ENCODE peak calls at places on chromosomes 2 and 18, in ten cellular contexts. One of them, this sample, is unnamed.

GRCh38 chr2:168915433-168916328 is 14.6 kb downstream of the G6PC2 start:
- DNase-seq in LNCaP clone FGC: no peak
- DNase-seq in HCT116: no peak
- DNase-seq in astrocyte: no peak
- DNase-seq in dorsolateral prefrontal cortex: no peak
- DNase-seq in fibroblast of villous mesenchyme: no peak
- DNase-seq in HFF-Myc: no peak
- DNase-seq in transverse colon: no peak
- DNase-seq in tibial artery: no peak
- DNase-seq in Peyer's patch: no peak
- DNase-seq in this sample: no peak

GRCh38 chr2:54899576-54900200 is 150.6 kb downstream of the RTN4 start:
- DNase-seq in LNCaP clone FGC: peak; percentile 79
- DNase-seq in HCT116: peak; percentile 21
- DNase-seq in astrocyte: peak; percentile 33
- DNase-seq in dorsolateral prefrontal cortex: no peak
- DNase-seq in fibroblast of villous mesenchyme: peak; percentile 74
- DNase-seq in HFF-Myc: peak; percentile 47
- DNase-seq in transverse colon: no peak
- DNase-seq in tibial artery: no peak
- DNase-seq in Peyer's patch: no peak
- DNase-seq in this sample: peak; percentile 79

GRCh38 chr2:200308421-200309295 is 2.2 kb downstream of the SPATS2L start:
- DNase-seq in LNCaP clone FGC: no peak
- DNase-seq in HCT116: no peak
- DNase-seq in astrocyte: peak; percentile 41
- DNase-seq in dorsolateral prefrontal cortex: no peak
- DNase-seq in fibroblast of villous mesenchyme: peak; percentile 61
- DNase-seq in HFF-Myc: peak; percentile 20
- DNase-seq in transverse colon: no peak
- DNase-seq in tibial artery: no peak
- DNase-seq in Peyer's patch: no peak
- DNase-seq in this sample: peak; percentile 44

GRCh38 chr18:73283032-73283431 is 415.2 kb upstream of the NETO1 start:
- DNase-seq in LNCaP clone FGC: no peak
- DNase-seq in HCT116: no peak
- DNase-seq in astrocyte: peak; percentile 37
- DNase-seq in dorsolateral prefrontal cortex: no peak
- DNase-seq in fibroblast of villous mesenchyme: peak; percentile 40
- DNase-seq in HFF-Myc: peak; percentile 20
- DNase-seq in transverse colon: no peak
- DNase-seq in tibial artery: no peak
- DNase-seq in Peyer's patch: no peak
- DNase-seq in this sample: no peak

GRCh38 chr2:139409212-139409611 is 629.0 kb upstream of the NXPH2 start:
- DNase-seq in LNCaP clone FGC: no peak
- DNase-seq in HCT116: no peak
- DNase-seq in astrocyte: no peak
- DNase-seq in dorsolateral prefrontal cortex: no peak
- DNase-seq in fibroblast of villous mesenchyme: no peak
- DNase-seq in HFF-Myc: no peak
- DNase-seq in transverse colon: no peak
- DNase-seq in tibial artery: no peak
- DNase-seq in Peyer's patch: no peak
- DNase-seq in this sample: no peak

GRCh38 chr2:55052087-55053061 is 2.1 kb upstream of the RTN4 start:
- DNase-seq in LNCaP clone FGC: no peak
- DNase-seq in HCT116: no peak
- DNase-seq in astrocyte: peak; percentile 38
- DNase-seq in dorsolateral prefrontal cortex: no peak
- DNase-seq in fibroblast of villous mesenchyme: peak; percentile 60
- DNase-seq in HFF-Myc: no peak
- DNase-seq in transverse colon: no peak
- DNase-seq in tibial artery: no peak
- DNase-seq in Peyer's patch: no peak
- DNase-seq in this sample: no peak

GRCh38 chr2:234687718-234688475 is 191.0 kb upstream of the ARL4C start:
- DNase-seq in LNCaP clone FGC: no peak
- DNase-seq in HCT116: no peak
- DNase-seq in astrocyte: no peak
- DNase-seq in dorsolateral prefrontal cortex: no peak
- DNase-seq in fibroblast of villous mesenchyme: no peak
- DNase-seq in HFF-Myc: no peak
- DNase-seq in transverse colon: no peak
- DNase-seq in tibial artery: no peak
- DNase-seq in Peyer's patch: no peak
- DNase-seq in this sample: no peak

GRCh38 chr18:55266981-55267380 is 307.7 kb upstream of the CCDC68 start:
- DNase-seq in LNCaP clone FGC: no peak
- DNase-seq in HCT116: no peak
- DNase-seq in astrocyte: no peak
- DNase-seq in dorsolateral prefrontal cortex: no peak
- DNase-seq in fibroblast of villous mesenchyme: no peak
- DNase-seq in HFF-Myc: no peak
- DNase-seq in transverse colon: no peak
- DNase-seq in tibial artery: no peak
- DNase-seq in Peyer's patch: no peak
- DNase-seq in this sample: no peak

GRCh38 chr18:38718365-38718901 is 1152.8 kb upstream of the CELF4 start:
- DNase-seq in LNCaP clone FGC: no peak
- DNase-seq in HCT116: no peak
- DNase-seq in astrocyte: no peak
- DNase-seq in dorsolateral prefrontal cortex: no peak
- DNase-seq in fibroblast of villous mesenchyme: no peak
- DNase-seq in HFF-Myc: no peak
- DNase-seq in transverse colon: no peak
- DNase-seq in tibial artery: no peak
- DNase-seq in Peyer's patch: peak; percentile 45
- DNase-seq in this sample: no peak

GRCh38 chr18:10049721-10050120 is 135.9 kb downstream of the VAPA start:
- DNase-seq in LNCaP clone FGC: no peak
- DNase-seq in HCT116: no peak
- DNase-seq in astrocyte: no peak
- DNase-seq in dorsolateral prefrontal cortex: no peak
- DNase-seq in fibroblast of villous mesenchyme: peak; percentile 77
- DNase-seq in HFF-Myc: no peak
- DNase-seq in transverse colon: no peak
- DNase-seq in tibial artery: peak; percentile 60
- DNase-seq in Peyer's patch: no peak
- DNase-seq in this sample: peak; percentile 46

GRCh38 chr2:215843579-215843978 is 169.8 kb downstream of the MREG start:
- DNase-seq in LNCaP clone FGC: no peak
- DNase-seq in HCT116: peak; percentile 31
- DNase-seq in astrocyte: peak; percentile 94
- DNase-seq in dorsolateral prefrontal cortex: no peak
- DNase-seq in fibroblast of villous mesenchyme: peak; percentile 49
- DNase-seq in HFF-Myc: peak; percentile 62
- DNase-seq in transverse colon: no peak
- DNase-seq in tibial artery: peak; percentile 84
- DNase-seq in Peyer's patch: no peak
- DNase-seq in this sample: peak; percentile 74

GRCh38 chr2:215841175-215841816 is 172.1 kb downstream of the MREG start:
- DNase-seq in LNCaP clone FGC: peak; percentile 73
- DNase-seq in HCT116: no peak
- DNase-seq in astrocyte: no peak
- DNase-seq in dorsolateral prefrontal cortex: no peak
- DNase-seq in fibroblast of villous mesenchyme: peak; percentile 93
- DNase-seq in HFF-Myc: peak; percentile 39
- DNase-seq in transverse colon: peak; percentile 47
- DNase-seq in tibial artery: no peak
- DNase-seq in Peyer's patch: no peak
- DNase-seq in this sample: no peak

GRCh38 chr2:215839309-215839708 is 174.0 kb downstream of the MREG start:
- DNase-seq in LNCaP clone FGC: no peak
- DNase-seq in HCT116: no peak
- DNase-seq in astrocyte: no peak
- DNase-seq in dorsolateral prefrontal cortex: no peak
- DNase-seq in fibroblast of villous mesenchyme: no peak
- DNase-seq in HFF-Myc: no peak
- DNase-seq in transverse colon: no peak
- DNase-seq in tibial artery: no peak
- DNase-seq in Peyer's patch: no peak
- DNase-seq in this sample: no peak

GRCh38 chr2:215836881-215837280 is 176.5 kb downstream of the MREG start:
- DNase-seq in LNCaP clone FGC: no peak
- DNase-seq in HCT116: no peak
- DNase-seq in astrocyte: no peak
- DNase-seq in dorsolateral prefrontal cortex: no peak
- DNase-seq in fibroblast of villous mesenchyme: no peak
- DNase-seq in HFF-Myc: no peak
- DNase-seq in transverse colon: no peak
- DNase-seq in tibial artery: no peak
- DNase-seq in Peyer's patch: no peak
- DNase-seq in this sample: no peak

DNA sequence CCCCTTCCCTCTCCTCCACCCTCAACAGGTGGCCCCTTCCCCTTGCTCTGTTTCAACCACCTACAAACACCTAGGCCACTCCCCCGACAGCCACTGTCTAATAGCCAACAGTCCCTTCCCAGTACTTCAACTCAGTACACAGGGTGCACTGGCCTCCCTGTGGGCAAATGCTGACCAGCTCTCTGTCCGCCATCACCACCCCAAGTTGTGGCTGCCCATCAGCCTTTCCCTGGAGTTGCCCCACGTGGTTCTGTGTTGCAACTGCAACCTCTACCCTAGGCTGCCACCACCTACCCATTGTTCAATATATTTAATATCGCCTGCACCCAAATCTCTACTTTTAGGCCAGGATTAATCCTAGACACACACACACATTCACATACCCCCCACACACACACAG is 173.5 kb downstream of the MREG start:
- DNase-seq in LNCaP clone FGC: no peak
- DNase-seq in HCT116: no peak
- DNase-seq in astrocyte: no peak
- DNase-seq in dorsolateral prefrontal cortex: no peak
- DNase-seq in fibroblast of villous mesenchyme: no peak
- DNase-seq in HFF-Myc: no peak
- DNase-seq in transverse colon: no peak
- DNase-seq in tibial artery: no peak
- DNase-seq in Peyer's patch: no peak
- DNase-seq in this sample: no peak
- TF ChIP-seq CTCF in LNCaP clone FGC: no peak
- TF ChIP-seq CTCF in HCT116: peak; percentile 26
- TF ChIP-seq CTCF in astrocyte: no peak
- TF ChIP-seq CTCF in dorsolateral prefrontal cortex: no peak
- TF ChIP-seq CTCF in fibroblast of villous mesenchyme: no peak
- TF ChIP-seq CTCF in HFF-Myc: no peak
- TF ChIP-seq CTCF in transverse colon: no peak
- TF ChIP-seq CTCF in tibial artery: no peak
- TF ChIP-seq CTCF in Peyer's patch: no peak
- TF ChIP-seq CTCF in this sample: no peak

DNA sequence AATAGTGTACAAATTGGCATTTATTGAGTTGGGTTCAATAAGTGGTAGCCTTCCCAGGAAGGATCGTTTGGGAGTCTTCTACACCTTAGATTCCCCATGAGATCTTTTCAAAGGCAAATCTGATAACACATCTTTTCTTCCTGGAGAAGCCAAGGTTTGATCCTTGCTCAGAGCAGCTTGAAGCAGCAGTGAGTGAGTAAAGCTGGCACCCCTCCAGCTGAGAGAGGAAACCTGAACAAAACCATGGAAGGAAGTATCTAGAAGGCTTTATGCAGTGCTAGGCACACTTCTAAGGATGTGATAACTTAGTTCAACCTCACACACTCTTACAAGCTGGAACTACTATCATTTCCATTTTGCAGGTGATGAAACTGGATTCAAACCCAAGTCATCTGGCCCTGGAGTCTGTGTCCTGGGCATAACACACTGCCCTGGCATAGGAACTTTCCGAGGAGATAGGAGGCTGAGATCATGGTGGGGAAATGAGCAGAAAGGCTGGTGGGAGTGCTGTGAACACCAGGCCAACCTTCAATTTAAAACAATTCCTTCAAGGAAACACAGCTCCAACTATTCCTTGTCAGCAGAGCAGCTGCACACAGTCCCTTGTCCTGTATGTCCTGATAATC is 71.3 kb downstream of the CTAGE1 start:
- DNase-seq in LNCaP clone FGC: no peak
- DNase-seq in HCT116: no peak
- DNase-seq in astrocyte: peak; percentile 73
- DNase-seq in dorsolateral prefrontal cortex: no peak
- DNase-seq in fibroblast of villous mesenchyme: peak; percentile 58
- DNase-seq in HFF-Myc: no peak
- DNase-seq in transverse colon: peak; percentile 81
- DNase-seq in tibial artery: peak; percentile 82
- DNase-seq in Peyer's patch: no peak
- DNase-seq in this sample: peak; percentile 83
- H3K4me3 ChIP-seq in LNCaP clone FGC: no peak overlapping the region
- H3K4me3 ChIP-seq in HCT116: no peak overlapping the region
- H3K4me3 ChIP-seq in astrocyte: peak overlapping the region; percentile 24
- H3K4me3 ChIP-seq in dorsolateral prefrontal cortex: no peak overlapping the region
- H3K4me3 ChIP-seq in fibroblast of villous mesenchyme: no peak overlapping the region
- H3K4me3 ChIP-seq in HFF-Myc: no peak overlapping the region
- H3K4me3 ChIP-seq in transverse colon: no peak overlapping the region
- H3K4me3 ChIP-seq in tibial artery: peak overlapping the region; percentile 58
- H3K4me3 ChIP-seq in Peyer's patch: no peak overlapping the region
- H3K4me3 ChIP-seq in this sample: no peak overlapping the region

DNA sequence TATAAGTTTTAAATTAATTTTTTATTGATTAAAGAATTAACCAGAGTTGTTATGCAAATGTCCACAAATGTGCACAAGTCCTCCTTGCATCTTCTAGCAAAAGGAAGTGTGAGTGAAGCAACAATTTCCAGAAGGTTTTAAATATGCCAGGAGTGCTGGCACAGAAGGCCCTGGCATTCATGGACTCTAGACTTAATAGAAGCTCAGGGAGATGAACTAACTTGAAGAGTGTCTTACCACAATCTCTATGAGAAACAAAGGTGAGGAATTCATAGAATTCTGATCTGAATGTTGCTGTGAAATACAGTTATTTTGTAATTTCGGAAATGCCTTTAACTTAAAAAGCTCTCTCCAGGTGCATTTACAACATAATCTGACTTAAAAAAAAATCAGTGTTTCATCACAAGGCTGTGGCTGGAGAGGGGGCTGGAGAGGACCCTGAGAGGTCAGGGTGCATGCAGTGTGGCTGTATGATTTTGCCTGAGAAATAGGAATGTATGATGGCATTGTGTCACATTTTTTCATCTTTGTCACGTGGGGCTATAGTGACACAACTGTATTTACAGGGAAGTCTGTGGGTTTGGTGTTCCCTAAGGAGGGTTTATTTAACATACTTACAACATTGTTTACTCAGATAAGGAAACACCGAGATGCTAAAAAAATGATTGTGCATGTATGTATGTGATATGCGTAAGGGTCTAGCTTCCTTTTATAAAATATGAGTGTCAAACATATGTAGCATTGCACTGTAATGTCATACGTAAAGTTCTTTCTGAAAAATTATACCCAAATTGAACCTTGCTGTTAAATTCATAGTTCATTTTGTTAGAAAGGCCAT is 66.2 kb downstream of the MAP4K4 start:
- DNase-seq in LNCaP clone FGC: no peak
- DNase-seq in HCT116: no peak
- DNase-seq in astrocyte: no peak
- DNase-seq in dorsolateral prefrontal cortex: no peak
- DNase-seq in fibroblast of villous mesenchyme: no peak
- DNase-seq in HFF-Myc: no peak
- DNase-seq in transverse colon: no peak
- DNase-seq in tibial artery: no peak
- DNase-seq in Peyer's patch: no peak
- DNase-seq in this sample: peak; percentile 31
- TF ChIP-seq CTCF in LNCaP clone FGC: no peak
- TF ChIP-seq CTCF in HCT116: no peak
- TF ChIP-seq CTCF in astrocyte: no peak
- TF ChIP-seq CTCF in dorsolateral prefrontal cortex: no peak
- TF ChIP-seq CTCF in fibroblast of villous mesenchyme: no peak
- TF ChIP-seq CTCF in HFF-Myc: no peak
- TF ChIP-seq CTCF in transverse colon: no peak
- TF ChIP-seq CTCF in tibial artery: no peak
- TF ChIP-seq CTCF in Peyer's patch: no peak
- TF ChIP-seq CTCF in this sample: no peak

GRCh38 chr2:170817999-170818293 is 1.3 kb downstream of the GAD1 start:
- DNase-seq in LNCaP clone FGC: no peak
- DNase-seq in HCT116: no peak
- DNase-seq in astrocyte: peak; percentile 10
- DNase-seq in dorsolateral prefrontal cortex: no peak
- DNase-seq in fibroblast of villous mesenchyme: no peak
- DNase-seq in HFF-Myc: no peak
- DNase-seq in transverse colon: no peak
- DNase-seq in tibial artery: no peak
- DNase-seq in Peyer's patch: no peak
- DNase-seq in this sample: no peak
- H3K4me3 ChIP-seq in LNCaP clone FGC: peak overlapping the region; percentile 43
- H3K4me3 ChIP-seq in HCT116: peak overlapping the region; percentile 53
- H3K4me3 ChIP-seq in astrocyte: peak overlapping the region; percentile 49
- H3K4me3 ChIP-seq in dorsolateral prefrontal cortex: peak overlapping the region; percentile 66
- H3K4me3 ChIP-seq in fibroblast of villous mesenchyme: no peak overlapping the region
- H3K4me3 ChIP-seq in HFF-Myc: no peak overlapping the region
- H3K4me3 ChIP-seq in transverse colon: no peak overlapping the region
- H3K4me3 ChIP-seq in tibial artery: peak overlapping the region; percentile 51
- H3K4me3 ChIP-seq in Peyer's patch: no peak overlapping the region
- H3K4me3 ChIP-seq in this sample: no peak overlapping the region

This sample was measured in fibroblast of pulmonary artery.